ENCODE peak calls at places on chromosomes 12 and 14, in seven cellular contexts. F is body of pancreas; Z is fibroblast of lung; W is CD4-positive, alpha-beta memory T cell; C is breast epithelium; R is left ventricle myocardium inferior; P is lung. N is an unnamed sample.

GRCh38 chr14:74955229-74955999 is at the start of gene PGF:
- DNase-seq in F (peak), Z (no peak), W (no peak), C (no peak), R (peak), P (peak), N (no peak)

GRCh38 chr12:118544569-118544968 is 168.2 kb downstream of the SUDS3 start:
- DNase-seq in F (no peak), Z (no peak), W (no peak), C (no peak), R (no peak), P (no peak), N (no peak)

GRCh38 chr12:68825569-68826217 is 17.7 kb downstream of the MDM2 start:
- DNase-seq in F (no peak), Z (no peak), W (no peak), C (no peak), R (no peak), P (no peak), N (no peak)

GRCh38 chr14:57833304-57833703 is 32.6 kb downstream of the SLC35F4 start:
- DNase-seq in F (peak), Z (peak), W (no peak), C (peak), R (no peak), P (no peak), N (peak)

GRCh38 chr14:88798161-88798560 is 5.4 kb upstream of the EML5 start:
- DNase-seq in F (peak), Z (no peak), W (no peak), C (no peak), R (no peak), P (no peak), N (no peak)

GRCh38 chr14:64918216-64918615 is 4.0 kb downstream of the CHURC1 start:
- DNase-seq in F (no peak), Z (no peak), W (no peak), C (no peak), R (no peak), P (no peak), N (no peak)

GRCh38 chr12:133026996-133027395 is 10.3 kb upstream of the ZNF84 start:
- DNase-seq in F (no peak), Z (no peak), W (no peak), C (no peak), R (no peak), P (no peak), N (no peak)

GRCh38 chr12:52539024-52539820 is 13.7 kb downstream of the KRT71 start:
- DNase-seq in F (no peak), Z (peak), W (no peak), C (no peak), R (no peak), P (no peak), N (no peak)

GRCh38 chr12:130677957-130678558 is 38.0 kb downstream of the RIMBP2 start:
- DNase-seq in F (peak), Z (no peak), W (no peak), C (no peak), R (no peak), P (no peak), N (no peak)

GRCh38 chr12:3628629-3629028 is 124.3 kb downstream of the CRACR2A start:
- DNase-seq in F (no peak), Z (no peak), W (no peak), C (no peak), R (no peak), P (no peak), N (no peak)

GRCh38 chr12:117502633-117503032 is 141.2 kb upstream of the NOS1 start:
- DNase-seq in F (no peak), Z (no peak), W (no peak), C (no peak), R (no peak), P (no peak), N (no peak)

GRCh38 chr12:124597041-124597440 is 29.6 kb upstream of the NCOR2 start:
- DNase-seq in F (no peak), Z (no peak), W (no peak), C (no peak), R (no peak), P (no peak), N (no peak)

GRCh38 chr14:74501135-74501614 is 7.6 kb downstream of the ISCA2 start:
- DNase-seq in F (peak), Z (peak), W (no peak), C (peak), R (peak), P (peak), N (no peak)

GRCh38 chr12:131088701-131089525 is 135.2 kb downstream of the ADGRD1 start:
- DNase-seq in F (no peak), Z (no peak), W (peak), C (no peak), R (no peak), P (no peak), N (no peak)

GRCh38 chr14:54621686-54622085 is 54.8 kb downstream of the SAMD4A start:
- DNase-seq in F (no peak), Z (peak), W (no peak), C (no peak), R (no peak), P (no peak), N (no peak)

GRCh38 chr14:31476131-31476917 is 11.5 kb downstream of the GPR33 start:
- DNase-seq in F (no peak), Z (no peak), W (no peak), C (no peak), R (no peak), P (no peak), N (no peak)

GRCh38 chr12:28610401-28611114 is 420.3 kb downstream of the CCDC91 start:
- DNase-seq in F (no peak), Z (no peak), W (no peak), C (no peak), R (no peak), P (no peak), N (no peak)

GRCh38 chr12:118052324-118053070 is 8.5 kb downstream of the WSB2 start:
- DNase-seq in F (peak), Z (peak), W (no peak), C (peak), R (peak), P (peak), N (peak)

GRCh38 chr12:131572626-131573025 is 138.3 kb upstream of the SFSWAP start:
- DNase-seq in F (no peak), Z (no peak), W (no peak), C (no peak), R (no peak), P (no peak), N (no peak)

GRCh38 chr12:56635539-56636117 is 5.5 kb upstream of the BAZ2A start:
- DNase-seq in F (no peak), Z (no peak), W (peak), C (no peak), R (no peak), P (no peak), N (no peak)

GRCh38 chr14:73935666-73936065 is 14.2 kb downstream of the FAM161B start:
- DNase-seq in F (no peak), Z (peak), W (no peak), C (no peak), R (no peak), P (no peak), N (no peak)

GRCh38 chr12:107277850-107278249 is 184.5 kb upstream of the CRY1 start:
- DNase-seq in F (no peak), Z (peak), W (no peak), C (no peak), R (no peak), P (no peak), N (peak)

GRCh38 chr14:104248203-104249055 is 110.0 kb downstream of the KIF26A start:
- DNase-seq in F (no peak), Z (no peak), W (no peak), C (no peak), R (no peak), P (no peak), N (no peak)

GRCh38 chr12:114445401-114446323 is 39.7 kb upstream of the TBX5 start:
- DNase-seq in F (no peak), Z (no peak), W (no peak), C (no peak), R (no peak), P (no peak), N (no peak)

GRCh38 chr14:56998728-56999127 is 188.4 kb upstream of the OTX2 start:
- DNase-seq in F (no peak), Z (no peak), W (no peak), C (no peak), R (no peak), P (no peak), N (no peak)

GRCh38 chr12:15131462-15131861 is 89.8 kb downstream of the RERG start:
- DNase-seq in F (peak), Z (peak), W (no peak), C (no peak), R (no peak), P (no peak), N (no peak)

GRCh38 chr12:27243804-27244679 is at the start of gene STK38L:
- DNase-seq in F (peak), Z (peak), W (peak), C (peak), R (peak), P (peak), N (peak)

DNA sequence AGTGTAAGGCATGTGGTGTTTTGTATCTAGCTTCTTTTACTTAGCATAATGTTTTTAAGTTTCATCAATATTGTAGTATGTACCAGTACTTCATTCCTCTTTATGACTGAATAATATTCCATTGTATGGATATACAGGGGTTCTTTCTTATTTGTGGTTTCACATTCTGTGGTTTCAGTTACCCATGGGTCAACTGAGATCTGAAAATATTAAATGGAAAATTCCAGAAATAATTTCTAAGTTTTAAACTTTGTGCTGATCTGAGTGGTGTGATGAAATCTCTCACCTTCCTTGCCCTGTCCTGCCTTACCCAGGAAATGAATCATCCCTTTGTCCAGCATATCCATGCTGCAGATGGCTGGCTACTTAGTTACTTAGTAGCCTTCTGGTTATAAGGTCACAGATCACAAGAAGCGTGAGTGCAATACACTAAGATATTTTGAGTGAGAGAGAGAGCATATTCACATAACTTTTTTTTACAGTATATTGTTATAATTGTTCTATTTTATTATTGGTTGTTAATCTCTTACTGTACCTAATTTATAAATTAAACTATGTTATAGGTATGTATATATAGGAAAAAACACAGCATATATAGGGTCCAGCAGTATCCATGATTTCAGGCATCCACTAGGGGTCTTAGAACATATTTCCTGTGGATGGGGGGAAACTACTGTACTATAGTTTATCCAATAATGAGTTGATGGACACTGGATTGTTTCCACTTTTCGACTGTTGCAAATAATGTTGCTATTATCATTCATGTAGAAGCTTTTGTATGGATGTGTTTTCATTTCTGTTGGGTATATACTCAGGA is 59.6 kb upstream of the LRTM2 start:
- DNase-seq in F (no peak), Z (peak), W (no peak), C (no peak), R (no peak), P (no peak), N (no peak)
- H3K27ac ChIP-seq in F (no peak), Z (no peak), W (no peak), C (no peak), R (no peak), P (no peak), N (peak)

GRCh38 chr12:121963341-121964018 is 45.1 kb downstream of the CFAP251 start:
- DNase-seq in F (no peak), Z (no peak), W (no peak), C (no peak), R (no peak), P (no peak), N (no peak)
- H3K27ac ChIP-seq in F (no peak), Z (no peak), W (no peak), C (no peak), R (no peak), P (no peak), N (no peak)

GRCh38 chr14:50669441-50669986 is 1.4 kb upstream of the SAV1 start:
- DNase-seq in F (no peak), Z (no peak), W (no peak), C (no peak), R (no peak), P (no peak), N (no peak)
- H3K27ac ChIP-seq in F (peak), Z (no peak), W (no peak), C (peak), R (peak), P (no peak), N (peak)

DNA sequence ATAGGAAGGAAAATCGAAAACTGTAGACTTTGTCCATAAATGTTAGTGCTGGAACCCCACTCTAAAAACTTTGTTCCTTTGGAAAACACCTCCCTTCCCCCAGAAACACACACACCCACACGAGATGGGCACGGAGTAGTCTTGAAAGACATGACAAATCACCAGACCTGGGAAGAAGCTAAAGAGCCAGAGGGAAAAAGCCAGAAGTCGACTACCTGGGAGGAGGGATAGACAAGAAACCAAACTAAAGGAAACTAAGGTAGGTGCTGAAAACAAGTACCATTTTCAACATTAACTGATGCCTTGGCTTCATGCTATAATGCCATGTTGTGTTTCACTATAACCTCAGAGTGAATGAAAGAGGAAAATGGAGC is 899 bp upstream of the NANOG start:
- DNase-seq in F (no peak), Z (no peak), W (no peak), C (no peak), R (no peak), P (no peak), N (no peak)
- H3K27ac ChIP-seq in F (peak), Z (no peak), W (no peak), C (no peak), R (no peak), P (no peak), N (no peak)

GRCh38 chr14:103030741-103031565 is 26.4 kb downstream of the CDC42BPB start:
- DNase-seq in F (no peak), Z (no peak), W (no peak), C (no peak), R (no peak), P (no peak), N (no peak)

GRCh38 chr14:103029936-103030335 is 27.4 kb downstream of the CDC42BPB start:
- DNase-seq in F (no peak), Z (no peak), W (no peak), C (no peak), R (no peak), P (no peak), N (no peak)

GRCh38 chr14:103031566-103031911 is 25.8 kb downstream of the CDC42BPB start:
- DNase-seq in F (no peak), Z (no peak), W (no peak), C (no peak), R (no peak), P (no peak), N (no peak)

GRCh38 chr14:103031956-103032355 is 25.4 kb downstream of the CDC42BPB start:
- DNase-seq in F (peak), Z (no peak), W (no peak), C (no peak), R (no peak), P (no peak), N (no peak)

DNA sequence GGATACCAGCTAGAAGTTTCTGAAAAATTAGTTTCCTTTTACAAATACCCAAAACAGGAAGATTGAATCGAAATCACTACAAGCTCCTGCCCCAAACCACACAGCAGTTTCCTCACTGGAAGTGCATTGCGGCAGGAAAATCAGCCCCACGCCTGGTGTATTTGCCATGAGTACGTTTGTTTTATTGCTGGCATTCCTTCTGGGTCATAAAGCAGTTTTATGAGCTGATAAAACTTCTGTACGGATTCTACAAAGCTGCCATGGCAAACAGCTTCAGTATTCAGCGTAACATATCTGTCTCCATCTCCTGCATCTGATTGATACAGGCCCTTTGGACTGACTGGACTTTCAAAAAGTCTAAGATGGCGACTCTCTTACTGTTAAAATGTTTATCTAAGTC is 23.6 kb downstream of the CDC42BPB start:
- DNase-seq in F (no peak), Z (no peak), W (no peak), C (no peak), R (no peak), P (no peak), N (no peak)
- H3K27ac ChIP-seq in F (peak), Z (no peak), W (no peak), C (no peak), R (no peak), P (no peak), N (no peak)

N was measured in epithelial cell of prostate.